ENCODE peak calls at places on chromosomes 7 and 10, in four cellular contexts. One of them, this sample, is unnamed.

GRCh38 chr7:39153647-39154046 is 175.9 kb downstream of the POU6F2 start:
- DNase-seq in HepG2: no peak
- DNase-seq in K562: no peak
- DNase-seq in GM12878: no peak
- DNase-seq in this sample: peak; percentile 19

GRCh38 chr10:49220679-49221078 is 32.5 kb upstream of the TMEM273 start:
- DNase-seq in HepG2: no peak
- DNase-seq in K562: no peak
- DNase-seq in GM12878: no peak
- DNase-seq in this sample: no peak

GRCh38 chr7:130918129-130919052 is 184.4 kb upstream of the KLF14 start:
- DNase-seq in GM12878: no peak
- DNase-seq in K562: no peak
- DNase-seq in HepG2: no peak
- DNase-seq in this sample: no peak

GRCh38 chr7:50718876-50719275 is 63.8 kb downstream of the GRB10 start:
- DNase-seq in K562: no peak
- DNase-seq in HepG2: peak; percentile 59
- DNase-seq in GM12878: no peak
- DNase-seq in this sample: no peak

GRCh38 chr10:29160110-29160669 is 128.7 kb upstream of the LYZL1 start:
- DNase-seq in K562: no peak
- DNase-seq in GM12878: no peak
- DNase-seq in HepG2: peak; percentile 25
- DNase-seq in this sample: no peak

GRCh38 chr10:93820434-93820833 is 62.7 kb downstream of the LGI1 start:
- DNase-seq in HepG2: no peak
- DNase-seq in K562: no peak
- DNase-seq in GM12878: no peak
- DNase-seq in this sample: no peak

GRCh38 chr10:44289125-44289524 is 95.8 kb downstream of the CXCL12 start:
- DNase-seq in GM12878: no peak
- DNase-seq in HepG2: no peak
- DNase-seq in K562: no peak
- DNase-seq in this sample: no peak

GRCh38 chr10:84088626-84089025 is 50.7 kb upstream of the GHITM start:
- DNase-seq in HepG2: no peak
- DNase-seq in GM12878: no peak
- DNase-seq in K562: no peak
- DNase-seq in this sample: no peak

GRCh38 chr7:43058271-43059066 is 54.0 kb upstream of the HECW1 start:
- DNase-seq in K562: peak; percentile 34
- DNase-seq in GM12878: peak; percentile 53
- DNase-seq in HepG2: no peak
- DNase-seq in this sample: no peak

GRCh38 chr10:46523881-46524470 is 32.5 kb downstream of the GPRIN2 start:
- DNase-seq in HepG2: no peak
- DNase-seq in GM12878: no peak
- DNase-seq in K562: no peak
- DNase-seq in this sample: no peak

GRCh38 chr10:106226831-106227230 is 937.7 kb downstream of the SORCS1 start:
- DNase-seq in HepG2: no peak
- DNase-seq in K562: no peak
- DNase-seq in GM12878: no peak
- DNase-seq in this sample: no peak

GRCh38 chr10:71849461-71849908 is 1.6 kb downstream of the PSAP start:
- DNase-seq in GM12878: no peak
- DNase-seq in K562: no peak
- DNase-seq in HepG2: no peak
- DNase-seq in this sample: no peak

GRCh38 chr10:16360001-16360400 is 76.8 kb upstream of the PTER start:
- DNase-seq in K562: no peak
- DNase-seq in HepG2: no peak
- DNase-seq in GM12878: no peak
- DNase-seq in this sample: no peak

GRCh38 chr10:80442879-80443278 is 11.2 kb upstream of the TSPAN14 start:
- DNase-seq in GM12878: no peak
- DNase-seq in HepG2: no peak
- DNase-seq in K562: no peak
- DNase-seq in this sample: no peak

GRCh38 chr7:56099653-56100052 is 6.6 kb downstream of the CHCHD2 start:
- DNase-seq in GM12878: no peak
- DNase-seq in K562: no peak
- DNase-seq in HepG2: no peak
- DNase-seq in this sample: no peak

GRCh38 chr7:56092789-56093531 is at the start of gene PHKG1:
- DNase-seq in GM12878: no peak
- DNase-seq in K562: peak; percentile 61
- DNase-seq in HepG2: peak; percentile 33
- DNase-seq in this sample: peak; percentile 36

DNA sequence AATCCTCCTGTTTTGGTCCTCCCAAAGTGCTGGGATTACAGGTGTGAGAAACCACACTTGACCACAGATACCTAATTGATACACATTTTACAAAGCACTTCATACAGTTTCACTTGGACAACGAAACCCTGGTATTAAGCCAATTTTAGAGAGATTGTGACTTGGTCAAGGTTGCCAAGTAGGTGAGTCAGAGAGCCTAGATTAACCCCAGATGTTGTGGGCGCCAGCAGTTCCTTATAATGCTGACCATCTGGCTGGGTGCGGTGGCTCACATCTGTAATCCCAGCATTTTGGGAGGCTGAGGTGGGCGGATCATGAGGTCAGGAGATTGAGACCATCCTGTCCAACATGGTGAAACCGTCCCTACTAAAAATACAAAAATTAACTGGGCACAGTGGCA is 4.9 kb upstream of the PHKG1 start:
- DNase-seq in GM12878: no peak
- DNase-seq in K562: peak; percentile 52
- DNase-seq in HepG2: no peak
- DNase-seq in this sample: no peak
- TF ChIP-seq ESRRA in GM12878: no peak
- TF ChIP-seq ESRRA in K562: no peak
- TF ChIP-seq ESRRA in HepG2: no peak
- TF ChIP-seq ESRRA in this sample: no peak

GRCh38 chr7:41257660-41258059 is 445.2 kb downstream of the INHBA start:
- DNase-seq in K562: no peak
- DNase-seq in GM12878: no peak
- DNase-seq in HepG2: no peak
- DNase-seq in this sample: no peak

GRCh38 chr7:41252957-41253356 is 449.9 kb downstream of the INHBA start:
- DNase-seq in K562: no peak
- DNase-seq in HepG2: no peak
- DNase-seq in GM12878: no peak
- DNase-seq in this sample: no peak

GRCh38 chr7:41255716-41256115 is 447.2 kb downstream of the INHBA start:
- DNase-seq in K562: no peak
- DNase-seq in GM12878: no peak
- DNase-seq in HepG2: no peak
- DNase-seq in this sample: no peak

GRCh38 chr7:41255113-41255512 is 447.8 kb downstream of the INHBA start:
- DNase-seq in GM12878: no peak
- DNase-seq in K562: no peak
- DNase-seq in HepG2: no peak
- DNase-seq in this sample: no peak

DNA sequence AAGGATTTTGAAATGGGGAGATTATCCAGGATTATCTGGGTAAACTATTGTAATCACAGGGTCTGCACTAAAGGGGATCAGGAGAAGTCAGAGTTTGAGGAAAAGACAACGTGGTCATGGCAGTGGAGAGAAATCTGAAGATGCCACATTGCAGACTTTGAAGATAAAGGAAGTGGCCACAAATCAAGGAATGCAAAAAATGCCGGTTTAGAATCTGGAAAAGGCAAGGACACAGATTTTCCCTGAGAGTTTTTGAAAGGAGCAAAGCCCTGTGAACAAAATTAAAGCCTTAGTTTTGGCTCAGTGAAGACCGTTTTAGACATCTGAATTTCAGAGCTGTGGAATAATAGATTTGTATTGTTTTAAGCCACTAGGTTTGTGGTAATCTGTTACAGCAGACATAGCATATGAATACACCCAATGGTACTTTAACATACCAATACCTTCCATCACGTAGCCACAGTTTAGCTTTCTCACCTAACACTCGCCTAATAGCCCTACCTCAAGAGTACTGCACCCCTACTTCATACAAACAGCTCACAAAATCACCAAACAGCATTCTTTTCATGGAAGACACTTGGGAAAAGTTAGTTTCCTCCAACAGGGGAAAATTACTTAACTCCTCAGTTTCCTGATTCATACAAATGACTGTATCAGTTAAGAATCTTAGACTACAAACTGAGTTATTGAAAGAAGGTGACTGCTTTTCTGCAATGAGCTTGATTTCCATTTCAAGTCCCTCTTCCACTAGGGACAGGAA is 446.5 kb downstream of the INHBA start:
- DNase-seq in HepG2: no peak
- DNase-seq in GM12878: no peak
- DNase-seq in K562: no peak
- DNase-seq in this sample: no peak
- TF ChIP-seq TCF7 in HepG2: no peak
- TF ChIP-seq TCF7 in GM12878: no peak
- TF ChIP-seq TCF7 in K562: no peak
- TF ChIP-seq TCF7 in this sample: no peak

DNA sequence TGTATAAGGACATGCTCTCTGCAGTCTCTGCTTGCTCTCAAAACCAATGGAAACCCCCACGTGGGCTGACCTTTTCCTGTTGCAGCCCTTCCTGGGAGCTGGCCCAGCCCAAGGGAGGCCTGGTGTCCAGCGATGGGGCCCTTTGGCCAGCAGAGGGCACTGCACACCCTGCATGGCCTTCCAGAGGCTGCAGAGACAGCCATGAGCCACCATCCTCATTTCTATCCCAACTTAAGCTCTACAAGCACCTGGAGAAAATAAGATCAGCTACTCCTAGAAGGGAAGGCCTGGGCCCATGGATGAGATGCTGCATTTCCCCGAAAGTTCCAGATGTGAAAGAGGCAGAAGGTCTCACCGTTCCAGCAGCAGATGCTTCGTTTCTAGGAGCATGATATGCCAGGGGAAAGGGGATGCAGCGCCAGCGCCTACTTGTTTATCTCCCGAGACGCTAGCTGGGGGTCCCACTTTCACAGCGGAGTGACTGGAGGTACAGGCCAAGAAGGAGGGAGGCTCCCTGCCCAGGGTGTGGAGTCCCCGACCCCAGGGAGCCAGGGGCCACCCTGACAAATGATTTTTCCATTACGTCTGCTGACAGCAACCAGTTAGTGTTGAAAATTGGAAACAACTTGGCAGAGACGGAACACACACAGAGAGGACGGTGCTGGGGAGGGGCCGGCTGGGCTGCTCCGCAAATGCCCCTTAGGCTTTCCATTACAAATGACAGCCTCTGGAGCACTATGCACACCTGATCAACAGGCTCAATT is 106.4 kb downstream of the ZRANB1 start:
- DNase-seq in HepG2: peak; percentile 52
- DNase-seq in GM12878: no peak
- DNase-seq in K562: peak; percentile 90
- DNase-seq in this sample: peak; percentile 95
- TF ChIP-seq ESRRA in HepG2: no peak
- TF ChIP-seq ESRRA in GM12878: no peak
- TF ChIP-seq ESRRA in K562: peak; percentile 28
- TF ChIP-seq ESRRA in this sample: no peak

GRCh38 chr7:31107106-31108090 is 55.3 kb downstream of the ADCYAP1R1 start:
- DNase-seq in HepG2: no peak
- DNase-seq in GM12878: no peak
- DNase-seq in K562: no peak
- DNase-seq in this sample: no peak

GRCh38 chr7:31109751-31110150 is 57.6 kb downstream of the ADCYAP1R1 start:
- DNase-seq in HepG2: no peak
- DNase-seq in K562: no peak
- DNase-seq in GM12878: no peak
- DNase-seq in this sample: no peak

GRCh38 chr7:31110331-31111108 is 58.4 kb downstream of the ADCYAP1R1 start:
- DNase-seq in K562: no peak
- DNase-seq in HepG2: no peak
- DNase-seq in GM12878: no peak
- DNase-seq in this sample: no peak

GRCh38 chr7:31106303-31107105 is 54.4 kb downstream of the ADCYAP1R1 start:
- DNase-seq in HepG2: no peak
- DNase-seq in GM12878: no peak
- DNase-seq in K562: no peak
- DNase-seq in this sample: no peak

GRCh38 chr7:31108097-31108657 is 56.1 kb downstream of the ADCYAP1R1 start:
- DNase-seq in K562: no peak
- DNase-seq in GM12878: no peak
- DNase-seq in HepG2: no peak
- DNase-seq in this sample: no peak
- TF ChIP-seq TCF7 in K562: no peak
- TF ChIP-seq TCF7 in GM12878: no peak
- TF ChIP-seq TCF7 in HepG2: no peak
- TF ChIP-seq TCF7 in this sample: no peak

GRCh38 chr7:28005075-28005847 is 175.3 kb downstream of the JAZF1 start:
- DNase-seq in GM12878: no peak
- DNase-seq in HepG2: no peak
- DNase-seq in K562: no peak
- DNase-seq in this sample: no peak
- TF ChIP-seq ESRRA in GM12878: no peak
- TF ChIP-seq ESRRA in HepG2: no peak
- TF ChIP-seq ESRRA in K562: no peak
- TF ChIP-seq ESRRA in this sample: no peak

DNA sequence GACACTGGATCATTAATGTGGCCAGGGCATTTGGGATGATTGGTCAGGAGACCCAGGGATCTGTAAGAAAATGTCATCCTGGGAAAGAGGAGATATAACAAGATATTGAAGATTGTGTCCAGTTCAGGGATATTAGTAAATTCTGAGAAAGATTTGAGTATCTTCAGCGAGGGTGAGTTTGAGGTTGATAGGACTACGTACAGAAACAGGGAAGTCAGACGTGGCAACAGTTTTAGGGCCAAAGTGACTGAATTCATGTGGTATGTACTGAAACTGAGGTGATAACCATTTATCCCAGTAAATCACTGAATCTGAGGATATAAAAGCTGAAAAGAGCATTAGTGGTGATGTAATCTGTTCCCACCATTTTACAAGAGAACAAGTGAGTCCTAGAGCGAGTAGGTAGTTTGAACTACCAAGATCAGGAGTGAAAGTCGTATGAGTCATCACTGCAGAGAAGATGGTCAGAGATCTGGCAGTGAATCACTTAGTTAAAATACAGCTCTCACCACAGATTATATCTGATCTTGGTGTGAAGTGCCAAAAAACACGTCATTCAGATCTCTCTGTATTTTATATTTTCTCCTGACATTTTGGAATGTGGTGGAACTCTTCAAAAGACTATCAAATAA is 220.5 kb downstream of the CDK14 start:
- DNase-seq in K562: no peak
- DNase-seq in HepG2: peak; percentile 2
- DNase-seq in GM12878: peak; percentile 85
- DNase-seq in this sample: no peak
- TF ChIP-seq TCF7 in K562: no peak
- TF ChIP-seq TCF7 in HepG2: no peak
- TF ChIP-seq TCF7 in GM12878: no peak
- TF ChIP-seq TCF7 in this sample: no peak

This sample was measured in WTC11.